ENCODE peak calls at places on chromosomes 3 and 15, in nine cellular contexts. R is suprapubic skin, F is neural progenitor cell, B is lower leg skin, N is GM06990, V is heart right ventricle, O is uterus, M is astrocyte of the spinal cord, E is DND-41. U is an unnamed sample.

GRCh38 chr3:126152458-126152857 is 27.9 kb downstream of the ALDH1L1 start:
- DNase-seq in R (peak; percentile 56), E (no peak), M (no peak), N (no peak), O (no peak), B (peak; percentile 66), F (no peak), V (no peak), U (no peak)

GRCh38 chr15:74199293-74199645 is 3.3 kb downstream of the STRA6 start:
- DNase-seq in N (no peak), M (no peak), E (no peak), B (no peak), V (no peak), F (no peak), O (no peak), R (no peak), U (no peak)

GRCh38 chr3:187223799-187224198 is 26.5 kb downstream of the RTP1 start:
- DNase-seq in V (no peak), B (no peak), N (no peak), O (no peak), E (no peak), M (no peak), R (no peak), F (no peak), U (peak; percentile 6)

GRCh38 chr3:5185093-5185673 is 2.3 kb upstream of the EDEM1 start:
- DNase-seq in M (no peak), R (no peak), N (no peak), E (no peak), V (no peak), B (no peak), F (no peak), O (no peak), U (no peak)

GRCh38 chr3:126342991-126343661 is 14.1 kb downstream of the KLF15 start:
- DNase-seq in R (peak; percentile 74), N (peak; percentile 57), F (peak; percentile 68), E (peak; percentile 8), M (no peak), O (peak; percentile 16), V (peak; percentile 2), B (peak; percentile 82), U (no peak)

GRCh38 chr3:174363256-174363655 is 495.9 kb upstream of the NAALADL2 start:
- DNase-seq in E (no peak), F (no peak), B (no peak), N (no peak), M (peak; percentile 22), V (no peak), R (no peak), O (no peak), U (no peak)

GRCh38 chr3:172709776-172710708 is 825 bp downstream of the NCEH1 start:
- DNase-seq in B (peak; percentile 89), M (no peak), V (peak; percentile 31), R (no peak), E (no peak), N (peak; percentile 7), O (peak; percentile 47), F (peak; percentile 52), U (no peak)

GRCh38 chr3:178036745-178037144 is 499.5 kb upstream of the KCNMB2 start:
- DNase-seq in V (no peak), E (no peak), N (no peak), F (no peak), O (no peak), M (peak; percentile 43), R (no peak), B (no peak), U (no peak)

GRCh38 chr3:121654493-121655385 is 6.0 kb downstream of the HCLS1 start:
- DNase-seq in E (no peak), M (no peak), O (no peak), V (no peak), F (no peak), B (no peak), N (peak; percentile 35), R (no peak), U (no peak)

GRCh38 chr3:129485681-129486056 is 42.8 kb upstream of the RHO start:
- DNase-seq in N (no peak), E (no peak), B (peak; percentile 98), F (no peak), M (peak; percentile 90), R (peak; percentile 96), V (peak; percentile 53), O (peak; percentile 82), U (no peak)

GRCh38 chr3:100226712-100227429 is 33.9 kb upstream of the TBC1D23 start:
- DNase-seq in R (no peak), O (no peak), B (no peak), F (no peak), N (no peak), M (peak; percentile 54), V (peak; percentile 19), E (no peak), U (no peak)

GRCh38 chr3:16816048-16816780 is 68.5 kb upstream of the PLCL2 start:
- DNase-seq in N (peak; percentile 72), F (no peak), R (no peak), M (no peak), V (no peak), B (no peak), O (no peak), E (no peak), U (no peak)

GRCh38 chr15:69394556-69395282 is 19.4 kb upstream of the KIF23 start:
- DNase-seq in R (peak; percentile 88), O (peak; percentile 90), E (peak; percentile 76), M (peak; percentile 64), N (peak; percentile 65), B (peak; percentile 96), F (peak; percentile 90), V (peak; percentile 81), U (no peak)

GRCh38 chr3:106013971-106014370 is 145.2 kb upstream of the CBLB start:
- DNase-seq in N (no peak), V (no peak), B (no peak), R (no peak), O (no peak), F (no peak), E (no peak), M (peak; percentile 76), U (no peak)

GRCh38 chr3:121175083-121175482 is 267.1 kb downstream of the STXBP5L start:
- DNase-seq in N (no peak), F (no peak), B (no peak), E (no peak), O (no peak), V (no peak), M (no peak), R (no peak), U (no peak)

GRCh38 chr3:143970773-143971366 is 753 bp upstream of the DIPK2A start:
- DNase-seq in V (peak; percentile 29), E (peak; percentile 64), M (no peak), B (peak; percentile 91), R (peak; percentile 83), F (peak; percentile 87), O (peak; percentile 49), N (peak; percentile 81), U (no peak)

DNA sequence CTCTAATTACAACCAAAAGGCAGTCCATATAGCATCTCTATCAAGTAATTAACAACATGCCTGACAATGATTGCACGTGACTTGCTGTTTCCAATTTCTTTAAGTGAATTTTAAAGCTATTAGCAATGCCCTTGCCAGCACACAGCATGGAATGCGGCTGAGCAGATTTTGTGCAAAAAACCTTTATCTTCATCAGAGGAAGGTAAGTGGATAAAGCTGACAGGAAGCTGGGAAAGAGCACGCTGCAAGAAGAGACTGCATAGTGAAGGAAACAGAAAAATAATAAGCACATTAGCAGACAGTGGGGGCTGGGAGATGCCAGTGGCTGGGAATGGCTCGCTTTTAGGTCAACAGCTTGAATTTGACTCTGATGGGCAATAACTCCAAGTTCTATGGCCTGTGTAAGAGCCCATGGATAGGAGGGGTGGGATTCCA is 138.8 kb downstream of the PDZRN3 start:
- DNase-seq in E (no peak), V (no peak), N (no peak), O (no peak), F (no peak), M (no peak), R (no peak), B (no peak), U (no peak)
- TF ChIP-seq CTCF in E (no peak), V (no peak), N (no peak), O (no peak), F (no peak), M (no peak), R (no peak), B (no peak), U (no peak)

GRCh38 chr15:59166156-59166555 is 40.5 kb upstream of the LDHAL6B start:
- DNase-seq in M (no peak), N (no peak), O (no peak), E (no peak), R (no peak), B (no peak), F (no peak), V (no peak), U (no peak)
- H3K4me3 ChIP-seq in M (no peak overlapping the region), N (no peak overlapping the region), O (no peak overlapping the region), E (no peak overlapping the region), R (no peak overlapping the region), B (no peak overlapping the region), F (no peak overlapping the region), V (no peak overlapping the region), U (no peak overlapping the region)

GRCh38 chr3:128306481-128306880 is 153.2 kb downstream of the EEFSEC start:
- DNase-seq in V (no peak), O (no peak), B (no peak), F (no peak), E (no peak), M (no peak), R (no peak), N (no peak), U (no peak)

GRCh38 chr3:128309026-128309425 is 155.7 kb downstream of the EEFSEC start:
- DNase-seq in V (peak; percentile 30), M (no peak), N (no peak), F (no peak), R (no peak), O (no peak), E (no peak), B (no peak), U (no peak)

GRCh38 chr3:128310286-128311058 is 156.2 kb downstream of the DNAJB8 start:
- DNase-seq in B (no peak), V (no peak), E (no peak), N (no peak), F (no peak), O (no peak), R (no peak), M (no peak), U (no peak)

GRCh38 chr3:128307781-128308469 is 154.6 kb downstream of the EEFSEC start:
- DNase-seq in B (no peak), V (no peak), R (no peak), O (no peak), M (no peak), F (no peak), N (no peak), E (no peak), U (no peak)

GRCh38 chr3:128307029-128307633 is 153.8 kb downstream of the EEFSEC start:
- DNase-seq in R (no peak), F (peak; percentile 61), E (no peak), N (no peak), O (no peak), V (no peak), M (no peak), B (no peak), U (no peak)
- TF ChIP-seq CTCF in R (no peak), F (peak; percentile 56), E (peak; percentile 42), N (no peak), O (peak; percentile 13), V (peak; percentile 18), M (no peak), B (no peak), U (peak; percentile 71)

DNA sequence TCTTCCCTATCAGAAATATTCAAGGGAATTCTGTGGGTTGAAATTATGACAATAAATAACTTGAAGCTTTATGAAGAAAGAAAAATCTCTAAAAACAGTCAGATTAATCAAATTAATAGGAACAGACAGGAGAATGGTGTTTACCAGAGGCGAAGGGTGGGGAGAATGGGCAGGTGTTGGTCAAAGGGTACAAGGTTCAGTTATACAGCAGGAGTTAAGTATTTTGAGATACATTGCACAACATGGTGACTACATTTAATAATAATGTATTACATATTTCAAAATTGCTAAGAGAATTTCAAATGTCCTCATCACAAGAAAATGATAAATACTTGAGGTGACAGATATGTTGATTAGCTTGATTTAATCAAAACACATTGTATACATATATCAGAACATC is 18.6 kb downstream of the SPCS1 start:
- DNase-seq in E (no peak), R (no peak), B (no peak), O (no peak), V (no peak), F (no peak), N (no peak), M (no peak), U (no peak)
- H3K4me3 ChIP-seq in E (no peak overlapping the region), R (no peak overlapping the region), B (no peak overlapping the region), O (no peak overlapping the region), V (no peak overlapping the region), F (no peak overlapping the region), N (no peak overlapping the region), M (no peak overlapping the region), U (no peak overlapping the region)

U was measured in LNCaP clone FGC.